ENCODE peak calls at places on chromosomes 4 and X, in nine cellular contexts. L is ovary, B is stomach, W is H1, M is heart left ventricle, E is transverse colon, D is tibial nerve, G is esophagus squamous epithelium, V is GM12878. O is an unnamed sample.

GRCh38 chrX:54640721-54641120 is 110.7 kb downstream of the GNL3L start:
- DNase-seq in L (no peak), B (no peak), W (no peak), M (no peak), E (no peak), D (no peak), G (no peak), V (no peak), O (no peak)

GRCh38 chr4:27684501-27685077 is 823.9 kb downstream of the STIM2 start:
- DNase-seq in L (no peak), B (peak; percentile 57), W (peak; percentile 72), M (peak; percentile 32), E (peak; percentile 13), D (peak; percentile 13), G (no peak), V (no peak), O (peak; percentile 54)

GRCh38 chr4:187060551-187060950 is 336.9 kb upstream of the FAT1 start:
- DNase-seq in L (no peak), B (no peak), W (no peak), M (no peak), E (no peak), D (no peak), G (no peak), V (no peak), O (no peak)

GRCh38 chr4:53011176-53011575 is 149.1 kb downstream of the RASL11B start:
- DNase-seq in L (no peak), B (no peak), W (no peak), M (no peak), E (no peak), D (no peak), G (no peak), V (no peak), O (no peak)

GRCh38 chr4:70714061-70714468 is 7.7 kb upstream of the RUFY3 start:
- DNase-seq in L (no peak), B (no peak), W (no peak), M (no peak), E (no peak), D (no peak), G (no peak), V (no peak), O (no peak)

GRCh38 chr4:150518559-150518958 is 63.4 kb upstream of the MAB21L2 start:
- DNase-seq in L (no peak), B (no peak), W (no peak), M (no peak), E (no peak), D (no peak), G (no peak), V (no peak), O (no peak)

GRCh38 chr4:26896636-26897035 is 36.0 kb downstream of the STIM2 start:
- DNase-seq in L (no peak), B (no peak), W (no peak), M (no peak), E (no peak), D (no peak), G (no peak), V (no peak), O (no peak)

GRCh38 chrX:71652405-71652804 is 14.9 kb upstream of the LOC101059915 start:
- DNase-seq in L (peak; percentile 19), B (peak; percentile 52), W (peak; percentile 53), M (no peak), E (peak; percentile 49), D (no peak), G (no peak), V (no peak), O (peak; percentile 37)

GRCh38 chrX:38225093-38225492 is 4.4 kb upstream of the SRPX start:
- DNase-seq in L (no peak), B (no peak), W (no peak), M (no peak), E (no peak), D (no peak), G (no peak), V (no peak), O (no peak)

GRCh38 chr4:148162554-148162953 is 279.7 kb downstream of the NR3C2 start:
- DNase-seq in L (no peak), B (no peak), W (no peak), M (no peak), E (no peak), D (no peak), G (no peak), V (no peak), O (no peak)

GRCh38 chr4:148852092-148852699 is 410.0 kb upstream of the NR3C2 start:
- DNase-seq in L (no peak), B (no peak), W (no peak), M (no peak), E (no peak), D (no peak), G (no peak), V (no peak), O (no peak)

GRCh38 chr4:32607978-32608377 is 1887.8 kb downstream of the PCDH7 start:
- DNase-seq in L (no peak), B (no peak), W (no peak), M (no peak), E (no peak), D (no peak), G (no peak), V (no peak), O (no peak)

GRCh38 chrX:154477891-154478477 is 1.1 kb downstream of the LAGE3 start:
- DNase-seq in L (no peak), B (no peak), W (no peak), M (no peak), E (no peak), D (no peak), G (no peak), V (no peak), O (no peak)

GRCh38 chr4:1417522-1418390 is 11.5 kb upstream of the NKX1-1 start:
- DNase-seq in L (no peak), B (peak; percentile 19), W (peak; percentile 42), M (no peak), E (no peak), D (peak; percentile 11), G (no peak), V (no peak), O (no peak)

GRCh38 chrX:77422886-77423648 is 24.1 kb upstream of the FGF16 start:
- DNase-seq in L (no peak), B (no peak), W (no peak), M (no peak), E (no peak), D (no peak), G (no peak), V (no peak), O (no peak)

GRCh38 chrX:71953391-71953790 is 42.7 kb downstream of the NHSL2 start:
- DNase-seq in L (no peak), B (no peak), W (no peak), M (no peak), E (no peak), D (no peak), G (no peak), V (no peak), O (no peak)

GRCh38 chr4:104641427-104641826 is 146.7 kb upstream of the CXXC4 start:
- DNase-seq in L (no peak), B (no peak), W (no peak), M (no peak), E (no peak), D (no peak), G (no peak), V (no peak), O (no peak)

GRCh38 chr4:108965031-108965430 is 202.2 kb upstream of the ETNPPL start:
- DNase-seq in L (no peak), B (no peak), W (no peak), M (no peak), E (no peak), D (no peak), G (no peak), V (no peak), O (no peak)

GRCh38 chr4:28151314-28151713 is 1290.7 kb downstream of the STIM2 start:
- DNase-seq in L (no peak), B (no peak), W (no peak), M (no peak), E (no peak), D (no peak), G (no peak), V (no peak), O (no peak)

GRCh38 chr4:106986486-106986885 is 49.6 kb downstream of the DKK2 start:
- DNase-seq in L (no peak), B (no peak), W (no peak), M (no peak), E (no peak), D (no peak), G (no peak), V (no peak), O (no peak)

GRCh38 chrX:31397119-31397518 is 325.3 kb upstream of the FTHL17 start:
- DNase-seq in L (no peak), B (no peak), W (no peak), M (no peak), E (no peak), D (no peak), G (no peak), V (no peak), O (no peak)

GRCh38 chr4:118760493-118760892 is 75.3 kb downstream of the METTL14 start:
- DNase-seq in L (no peak), B (no peak), W (no peak), M (no peak), E (no peak), D (no peak), G (no peak), V (peak; percentile 25), O (no peak)

GRCh38 chr4:87045659-87046058 is 110.8 kb downstream of the AFF1 start:
- DNase-seq in L (no peak), B (no peak), W (no peak), M (no peak), E (no peak), D (no peak), G (no peak), V (no peak), O (no peak)
- H3K4me3 ChIP-seq in L (peak overlapping the region; percentile 14), B (no peak overlapping the region), W (no peak overlapping the region), M (no peak overlapping the region), E (no peak overlapping the region), D (no peak overlapping the region), G (peak overlapping the region; percentile 7), V (no peak overlapping the region), O (no peak overlapping the region)

GRCh38 chr4:83109480-83110221 is 4.9 kb downstream of the PLAC8 start:
- DNase-seq in L (peak; percentile 18), B (peak; percentile 53), W (peak; percentile 80), M (peak; percentile 40), E (peak; percentile 45), D (no peak), G (no peak), V (no peak), O (peak; percentile 30)
- TF ChIP-seq POLR2A in L (no peak), B (no peak), W (peak; percentile 50), M (no peak), E (no peak), D (no peak), G (no peak), V (peak; percentile 43), O (no peak)

GRCh38 chr4:11670304-11670703 is 241.6 kb upstream of the HS3ST1 start:
- DNase-seq in L (no peak), B (no peak), W (no peak), M (no peak), E (no peak), D (no peak), G (no peak), V (no peak), O (no peak)

GRCh38 chr4:11669156-11669555 is 240.5 kb upstream of the HS3ST1 start:
- DNase-seq in L (no peak), B (no peak), W (no peak), M (no peak), E (no peak), D (no peak), G (no peak), V (no peak), O (no peak)
- H3K27me3 ChIP-seq in L (no peaks in the 10 kb centered on the region), B (no peaks in the 10 kb centered on the region), W (peaks cover 1% of the 10 kb centered on the region), M (no peaks in the 10 kb centered on the region), E (no peaks in the 10 kb centered on the region), D (no peaks in the 10 kb centered on the region), G (no peaks in the 10 kb centered on the region), V (no peaks in the 10 kb centered on the region), O (no peaks in the 10 kb centered on the region)

GRCh38 chrX:791479-792034 is 161.0 kb downstream of the SHOX start:
- DNase-seq in L (no peak), B (no peak), W (peak; percentile 57), M (no peak), E (no peak), D (no peak), G (no peak), V (no peak), O (no peak)
- H3K4me3 ChIP-seq in L (no peak overlapping the region), B (no peak overlapping the region), W (no peak overlapping the region), M (no peak overlapping the region), E (no peak overlapping the region), D (no peak overlapping the region), G (no peak overlapping the region), V (no peak overlapping the region), O (no peak overlapping the region)

O was measured in body of pancreas.